ENCODE peak calls at places on chromosomes 2 and 18, in five cellular contexts. T, C, U, Q and X are unnamed samples.

GRCh38 chr2:18701981-18702380 is 112.6 kb upstream of the NT5C1B start:
- DNase-seq in U (no peak), T (no peak), Q (peak), C (peak), X (no peak)

GRCh38 chr2:55239656-55240222 is 7.3 kb downstream of the RPS27A start:
- DNase-seq in Q (no peak), T (no peak), U (no peak), C (no peak), X (no peak)

GRCh38 chr2:7930800-7931635 is 750.8 kb upstream of the ID2 start:
- DNase-seq in T (no peak), Q (no peak), U (peak), C (no peak), X (no peak)

GRCh38 chr18:46416706-46417638 is 240.0 kb downstream of the LOXHD1 start:
- DNase-seq in T (no peak), Q (no peak), C (peak), U (no peak), X (no peak)

GRCh38 chr2:169303579-169304285 is 58.6 kb downstream of the LRP2 start:
- DNase-seq in Q (no peak), U (no peak), C (no peak), T (no peak), X (no peak)

GRCh38 chr2:55153564-55154315 is 78.4 kb downstream of the CLHC1 start:
- DNase-seq in U (no peak), T (no peak), C (no peak), Q (no peak), X (no peak)

GRCh38 chr2:191401287-191401686 is 156.1 kb downstream of the MYO1B start:
- DNase-seq in Q (peak), T (no peak), C (no peak), U (no peak), X (no peak)

GRCh38 chr2:144553379-144553778 is 33.5 kb upstream of the ZEB2 start:
- DNase-seq in T (no peak), C (peak), U (no peak), Q (peak), X (no peak)

GRCh38 chr2:133844214-133844892 is 276.1 kb upstream of the NCKAP5 start:
- DNase-seq in C (peak), U (peak), T (no peak), Q (peak), X (no peak)

GRCh38 chr18:22378672-22379282 is 38.9 kb downstream of the CTAGE1 start:
- DNase-seq in Q (peak), T (no peak), C (peak), U (no peak), X (no peak)

GRCh38 chr2:108542071-108542470 is 7.8 kb downstream of the LIMS1 start:
- DNase-seq in U (no peak), C (no peak), Q (peak), T (no peak), X (no peak)

GRCh38 chr2:172833898-172834297 is 98.3 kb downstream of the RAPGEF4 start:
- DNase-seq in T (no peak), Q (peak), U (no peak), C (no peak), X (no peak)

GRCh38 chr2:54628957-54629356 is 94.5 kb upstream of the EML6 start:
- DNase-seq in C (no peak), Q (no peak), U (no peak), T (no peak), X (no peak)

GRCh38 chr2:190942697-190943096 is 62.1 kb downstream of the GLS start:
- DNase-seq in T (no peak), C (no peak), U (no peak), Q (no peak), X (no peak)

GRCh38 chr2:208252766-208253492 is 1.9 kb downstream of the IDH1 start:
- DNase-seq in Q (no peak), T (no peak), C (no peak), U (no peak), X (no peak)

GRCh38 chr2:26324903-26325302 is 21.0 kb upstream of the SELENOI start:
- DNase-seq in T (no peak), C (no peak), Q (no peak), U (no peak), X (no peak)

GRCh38 chr2:112811841-112812306 is 24.7 kb downstream of the IL1B start:
- DNase-seq in C (no peak), T (no peak), Q (peak), U (no peak), X (no peak)

GRCh38 chr2:10160226-10160955 is 37.9 kb downstream of the RRM2 start:
- DNase-seq in U (no peak), T (no peak), Q (no peak), C (no peak), X (no peak)

GRCh38 chr18:11714244-11714918 is 25.3 kb downstream of the GNAL start:
- DNase-seq in C (no peak), Q (no peak), U (no peak), T (no peak), X (no peak)

GRCh38 chr2:143974262-143974661 is 545.7 kb downstream of the ZEB2 start:
- DNase-seq in U (no peak), C (no peak), T (no peak), Q (no peak), X (no peak)

GRCh38 chr2:202337706-202338346 is 38.3 kb upstream of the BMPR2 start:
- DNase-seq in T (no peak), U (no peak), Q (no peak), C (no peak), X (no peak)

GRCh38 chr2:29611850-29612249 is 309.5 kb downstream of the ALK start:
- DNase-seq in T (no peak), Q (no peak), C (no peak), U (no peak), X (no peak)